ENCODE peak calls at places on chromosomes 1 and 21, in eight cellular contexts. S is stomach; X is heart left ventricle; R is left lung; V is CD8-positive, alpha-beta memory T cell; K is IMR-90; H is ascending aorta; F is body of pancreas. D is an unnamed sample. For H3K9me3 and H3K36me3, the result is how much of the 10 kb centered on the place peaks cover.

GRCh38 chr1:203025721-203026665 is at the start of gene PPFIA4:
- DNase-seq in S (peak), R (peak), H (no peak), K (peak), X (peak), F (peak), V (peak), D (peak)

GRCh38 chr1:199836430-199836829 is 191.1 kb upstream of the NR5A2 start:
- DNase-seq in H (no peak), F (no peak), S (no peak), X (no peak), K (no peak), R (no peak), V (no peak), D (no peak)

GRCh38 chr1:203346060-203346754 is 4.7 kb downstream of the FMOD start:
- DNase-seq in X (no peak), S (no peak), F (no peak), K (no peak), H (no peak), R (no peak), V (no peak), D (no peak)

GRCh38 chr1:114333670-114334069 is 177.3 kb downstream of the TRIM33 start:
- DNase-seq in V (no peak), S (no peak), K (no peak), R (no peak), H (no peak), X (no peak), F (no peak), D (no peak)

GRCh38 chr1:2098839-2099785 is 48.9 kb downstream of the PRKCZ start:
- DNase-seq in K (no peak), V (no peak), X (peak), R (no peak), H (no peak), S (no peak), F (no peak), D (no peak)

GRCh38 chr21:31872072-31872451 is 758 bp upstream of the HUNK start:
- DNase-seq in X (no peak), F (no peak), S (no peak), V (no peak), R (no peak), H (no peak), K (no peak), D (no peak)

GRCh38 chr1:184986250-184986649 is 11.9 kb upstream of the NIBAN1 start:
- DNase-seq in S (no peak), H (no peak), X (no peak), V (no peak), R (no peak), K (peak), F (no peak), D (no peak)

GRCh38 chr1:30372792-30373433 is 350.5 kb downstream of the MATN1 start:
- DNase-seq in R (no peak), X (no peak), H (no peak), F (no peak), V (no peak), K (no peak), S (peak), D (no peak)

GRCh38 chr1:48495166-48495565 is 23.2 kb upstream of the SPATA6 start:
- DNase-seq in S (no peak), R (no peak), H (no peak), K (no peak), X (no peak), V (no peak), F (no peak), D (no peak)

GRCh38 chr1:97365026-97365425 is 555.8 kb downstream of the DPYD start:
- DNase-seq in S (no peak), V (no peak), K (peak), R (no peak), X (no peak), F (no peak), H (no peak), D (no peak)

GRCh38 chr1:226293553-226293920 is 15.4 kb downstream of the LIN9 start:
- DNase-seq in F (no peak), S (no peak), V (no peak), R (no peak), X (no peak), K (no peak), H (no peak), D (no peak)

GRCh38 chr1:41891403-41891896 is 27.3 kb downstream of the HIVEP3 start:
- DNase-seq in K (peak), H (no peak), F (peak), S (peak), V (peak), X (no peak), R (no peak), D (peak)

GRCh38 chr1:232925421-232926202 is 24.8 kb upstream of the NTPCR start:
- DNase-seq in K (no peak), X (no peak), V (no peak), S (no peak), H (no peak), F (no peak), R (no peak), D (no peak)

GRCh38 chr1:43957407-43958040 is 10.8 kb downstream of the IPO13 start:
- DNase-seq in V (no peak), S (no peak), F (no peak), H (no peak), X (no peak), R (no peak), K (no peak), D (no peak)
- H3K27ac ChIP-seq in V (no peak), S (no peak), F (no peak), H (no peak), X (no peak), R (no peak), K (no peak), D (no peak)

GRCh38 chr1:4402032-4402431 is 252.4 kb upstream of the AJAP1 start:
- DNase-seq in V (no peak), F (no peak), R (no peak), K (no peak), H (no peak), X (no peak), S (no peak), D (no peak)
- H3K9me3 ChIP-seq in V (under half), F (under half), R (under half), K (under half), H (under half), X (under half), S (under half), D (under half)

DNA sequence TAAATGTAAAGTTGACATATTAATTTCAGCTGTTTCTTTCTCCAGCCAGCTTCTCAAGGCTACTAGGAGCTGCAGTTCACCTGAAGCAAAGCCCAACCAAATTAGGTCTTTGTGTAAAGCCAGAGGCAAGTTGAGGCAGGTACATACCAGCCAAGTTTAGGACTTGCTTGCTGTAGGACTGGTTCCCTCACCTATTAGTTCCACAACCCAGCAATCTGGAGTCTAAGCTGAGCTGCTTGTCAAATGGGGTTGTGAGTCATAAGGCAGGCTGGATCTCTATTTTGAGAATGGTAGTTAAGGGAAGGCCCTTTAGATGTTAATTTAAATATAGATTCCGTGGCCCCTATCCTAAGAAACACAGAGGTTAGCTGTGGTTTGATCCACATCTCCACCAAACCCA is 7.6 kb upstream of the FLG2 start:
- DNase-seq in R (no peak), V (no peak), S (no peak), X (no peak), H (no peak), F (no peak), K (no peak), D (no peak)
- H3K36me3 ChIP-seq in R (under half), V (under half), S (under half), X (under half), H (under half), F (under half), K (under half), D (under half)

GRCh38 chr1:117301906-117302305 is 65.3 kb upstream of the MAN1A2 start:
- DNase-seq in F (no peak), V (no peak), S (no peak), H (no peak), K (no peak), R (no peak), X (no peak), D (no peak)
- H3K27ac ChIP-seq in F (no peak), V (no peak), S (no peak), H (no peak), K (no peak), R (no peak), X (no peak), D (no peak)

DNA sequence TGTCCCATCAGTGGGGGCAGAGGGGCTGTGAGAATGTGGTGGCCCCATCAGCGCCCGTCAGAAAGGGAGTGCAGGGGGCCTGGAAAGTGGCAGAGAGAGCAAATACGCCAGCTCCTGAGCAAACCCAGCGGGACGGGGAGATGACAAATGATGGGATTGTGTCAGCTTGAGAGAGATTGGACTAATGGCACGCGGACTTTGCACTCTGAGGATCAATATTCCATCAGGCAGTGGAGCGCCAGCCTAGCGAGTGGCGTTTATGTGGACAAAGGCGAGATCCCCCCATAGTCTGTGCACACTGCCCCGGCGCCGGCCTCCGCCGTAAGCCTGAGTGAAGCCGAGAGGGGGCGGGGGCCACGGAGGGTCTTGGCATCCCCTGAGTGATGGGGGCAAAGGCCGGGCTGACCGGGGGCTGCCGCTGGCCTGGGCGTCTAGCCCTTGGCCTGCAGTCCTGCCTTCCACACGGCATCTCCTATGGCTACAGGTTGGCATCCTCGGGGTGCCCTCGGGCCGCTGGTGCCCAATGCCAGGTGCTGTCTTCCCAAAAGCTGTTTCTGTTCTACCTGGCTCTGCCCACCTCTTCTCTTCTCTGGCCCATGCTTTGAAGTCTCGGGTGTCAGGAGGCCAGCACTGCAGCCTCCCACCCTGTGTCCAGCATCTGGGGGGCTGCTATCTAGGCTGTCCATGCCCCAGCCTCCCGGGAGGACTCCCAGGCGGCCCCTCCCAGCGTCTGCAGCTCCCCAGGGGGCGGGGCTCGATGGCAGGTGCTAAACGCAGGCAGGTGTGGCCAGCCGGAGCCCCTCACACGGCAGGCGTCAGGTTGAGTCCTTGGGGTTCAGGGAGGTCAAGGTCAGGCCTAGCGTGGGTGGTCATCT is 46.5 kb downstream of the PRDM16 start:
- DNase-seq in H (no peak), F (peak), S (no peak), R (no peak), V (no peak), K (no peak), X (no peak), D (no peak)
- H3K9me3 ChIP-seq in H (under half), F (under half), S (under half), R (under half), V (under half), K (half or more), X (under half), D (under half)

GRCh38 chr1:63653971-63654370 is 60.8 kb downstream of the PGM1 start:
- DNase-seq in F (no peak), X (no peak), V (no peak), R (no peak), K (no peak), H (no peak), S (no peak), D (no peak)
- H3K36me3 ChIP-seq in F (under half), X (under half), V (under half), R (half or more), K (under half), H (under half), S (half or more), D (half or more)

GRCh38 chr1:22489823-22490222 is 38.2 kb downstream of the ZBTB40 start:
- DNase-seq in H (no peak), V (no peak), F (no peak), X (no peak), R (no peak), S (no peak), K (no peak), D (no peak)
- H3K27ac ChIP-seq in H (no peak), V (no peak), F (no peak), X (no peak), R (no peak), S (no peak), K (no peak), D (no peak)

DNA sequence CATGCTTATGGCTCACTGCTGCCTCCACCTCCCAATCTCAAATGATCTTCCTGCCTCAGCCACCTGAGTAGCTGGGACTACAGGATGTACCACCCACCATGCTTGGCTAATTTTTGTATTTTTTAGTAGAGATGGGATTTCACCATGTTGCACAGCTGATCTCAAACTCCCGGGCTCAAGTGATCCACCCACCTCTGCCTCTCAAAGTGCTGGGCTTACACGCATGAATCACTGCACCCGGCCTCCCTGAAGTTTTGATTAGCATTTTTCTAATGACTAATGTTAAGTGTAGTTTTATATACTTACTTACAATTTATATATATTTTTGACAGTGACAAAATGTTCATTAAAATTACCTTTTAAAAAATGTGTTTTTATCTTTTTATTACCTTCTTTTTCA is 41.1 kb downstream of the ZNF678 start:
- DNase-seq in F (no peak), X (no peak), K (no peak), V (no peak), R (no peak), S (no peak), H (no peak), D (no peak)
- H3K9me3 ChIP-seq in F (under half), X (under half), K (under half), V (under half), R (under half), S (half or more), H (under half), D (under half)

GRCh38 chr1:55071477-55071876 is 32.1 kb downstream of the PCSK9 start:
- DNase-seq in K (peak), R (no peak), S (no peak), X (no peak), H (no peak), V (no peak), F (no peak), D (no peak)
- H3K36me3 ChIP-seq in K (under half), R (half or more), S (half or more), X (under half), H (half or more), V (under half), F (under half), D (under half)

D was measured in Peyer's patch.